ENCODE peak calls at places on chromosomes 5 and 9, in nine cellular contexts. W is adrenal gland, A is uterus, L is A549, M is K562, I is HCT116, S is right lobe of liver, T is heart left ventricle, R is suprapubic skin. G is an unnamed sample.

GRCh38 chr5:27130587-27130986 is 92.2 kb upstream of the CDH9 start:
- DNase-seq in W (no peak), A (no peak), L (no peak), M (no peak), I (no peak), S (no peak), T (no peak), R (no peak), G (no peak)

GRCh38 chr5:133052317-133053175 is 733 bp downstream of the HSPA4 start:
- DNase-seq in W (peak), A (peak), L (peak), M (peak), I (no peak), S (peak), T (peak), R (peak), G (peak)

GRCh38 chr5:136034492-136034891 is 5.7 kb downstream of the TGFBI start:
- DNase-seq in W (no peak), A (no peak), L (no peak), M (no peak), I (no peak), S (no peak), T (no peak), R (no peak), G (peak)

GRCh38 chr9:76985581-76985980 is 33.9 kb upstream of the FOXB2 start:
- DNase-seq in W (no peak), A (no peak), L (no peak), M (no peak), I (no peak), S (no peak), T (no peak), R (no peak), G (no peak)

GRCh38 chr9:114409103-114409780 is 21.5 kb upstream of the AKNA start:
- DNase-seq in W (peak), A (no peak), L (peak), M (no peak), I (no peak), S (no peak), T (no peak), R (no peak), G (no peak)

GRCh38 chr9:69054989-69055388 is 19.4 kb downstream of the FXN start:
- DNase-seq in W (no peak), A (no peak), L (no peak), M (no peak), I (no peak), S (no peak), T (no peak), R (no peak), G (no peak)

GRCh38 chr5:74954919-74955318 is 88.7 kb upstream of the FAM169A start:
- DNase-seq in W (no peak), A (no peak), L (no peak), M (no peak), I (no peak), S (no peak), T (no peak), R (no peak), G (no peak)

GRCh38 chr5:180799194-180799593 is 3.4 kb downstream of the MGAT1 start:
- DNase-seq in W (no peak), A (no peak), L (peak), M (no peak), I (no peak), S (no peak), T (no peak), R (no peak), G (no peak)

GRCh38 chr9:110936719-110937452 is 101.4 kb downstream of the LPAR1 start:
- DNase-seq in W (no peak), A (no peak), L (no peak), M (no peak), I (no peak), S (no peak), T (no peak), R (no peak), G (no peak)

GRCh38 chr5:168168978-168169696 is 122.3 kb upstream of the WWC1 start:
- DNase-seq in W (no peak), A (no peak), L (no peak), M (no peak), I (no peak), S (no peak), T (peak), R (no peak), G (no peak)

GRCh38 chr5:54860321-54860720 is 125.1 kb downstream of the ESM1 start:
- DNase-seq in W (no peak), A (no peak), L (no peak), M (no peak), I (no peak), S (no peak), T (no peak), R (no peak), G (no peak)

GRCh38 chr9:28318515-28318914 is 745.2 kb upstream of the C9orf72 start:
- DNase-seq in W (no peak), A (no peak), L (no peak), M (no peak), I (no peak), S (no peak), T (no peak), R (no peak), G (no peak)

GRCh38 chr9:136316271-136316751 is 11.0 kb upstream of the GPSM1 start:
- DNase-seq in W (no peak), A (no peak), L (no peak), M (no peak), I (no peak), S (no peak), T (no peak), R (no peak), G (no peak)

GRCh38 chr9:98192503-98193335 is at the start of gene CORO2A:
- DNase-seq in W (peak), A (peak), L (peak), M (peak), I (peak), S (peak), T (peak), R (no peak), G (peak)

GRCh38 chr5:90843443-90843842 is 284.8 kb downstream of the ADGRV1 start:
- DNase-seq in W (no peak), A (no peak), L (no peak), M (no peak), I (no peak), S (no peak), T (no peak), R (no peak), G (no peak)

GRCh38 chr9:131282688-131283422 is 6.5 kb upstream of the FAM78A start:
- DNase-seq in W (no peak), A (no peak), L (no peak), M (no peak), I (no peak), S (no peak), T (peak), R (no peak), G (no peak)

GRCh38 chr9:122835313-122835731 is 6.9 kb upstream of the PDCL start:
- DNase-seq in W (no peak), A (no peak), L (no peak), M (peak), I (no peak), S (no peak), T (no peak), R (no peak), G (no peak)

GRCh38 chr5:68319316-68320093 is 103.9 kb downstream of the PIK3R1 start:
- DNase-seq in W (peak), A (no peak), L (peak), M (no peak), I (no peak), S (no peak), T (no peak), R (no peak), G (no peak)

GRCh38 chr5:19771174-19771835 is 216.7 kb downstream of the CDH18 start:
- DNase-seq in W (no peak), A (no peak), L (no peak), M (no peak), I (no peak), S (no peak), T (no peak), R (no peak), G (no peak)

GRCh38 chr9:106862946-106863740 is at the start of gene ZNF462:
- DNase-seq in W (peak), A (peak), L (peak), M (no peak), I (no peak), S (peak), T (peak), R (no peak), G (no peak)

GRCh38 chr5:108115673-108116072 is 266.2 kb downstream of the FBXL17 start:
- DNase-seq in W (no peak), A (no peak), L (no peak), M (no peak), I (no peak), S (no peak), T (no peak), R (no peak), G (no peak)

GRCh38 chr5:91150189-91150588 is 232.9 kb downstream of the ARRDC3 start:
- DNase-seq in W (no peak), A (no peak), L (peak), M (no peak), I (peak), S (no peak), T (no peak), R (no peak), G (no peak)

GRCh38 chr5:111075520-111075919 is 4.0 kb downstream of the TSLP start:
- DNase-seq in W (no peak), A (no peak), L (no peak), M (no peak), I (peak), S (no peak), T (no peak), R (no peak), G (no peak)

GRCh38 chr5:38445374-38446028 is 110.9 kb downstream of the LIFR start:
- DNase-seq in W (peak), A (peak), L (no peak), M (no peak), I (no peak), S (no peak), T (peak), R (no peak), G (no peak)

GRCh38 chr5:157148734-157149615 is 6.3 kb upstream of the MED7 start:
- DNase-seq in W (peak), A (peak), L (peak), M (peak), I (peak), S (no peak), T (peak), R (no peak), G (no peak)

GRCh38 chr5:178113141-178113787 is at the start of gene N4BP3:
- DNase-seq in W (peak), A (no peak), L (peak), M (peak), I (peak), S (peak), T (peak), R (peak), G (peak)

GRCh38 chr9:38047301-38048251 is 21.5 kb downstream of the SHB start:
- DNase-seq in W (peak), A (no peak), L (peak), M (peak), I (peak), S (peak), T (peak), R (no peak), G (no peak)

GRCh38 chr9:130994135-130994534 is 14.8 kb upstream of the LAMC3 start:
- DNase-seq in W (no peak), A (no peak), L (no peak), M (no peak), I (no peak), S (no peak), T (no peak), R (no peak), G (no peak)

GRCh38 chr5:176405656-176406435 is 10.5 kb downstream of the CLTB start:
- DNase-seq in W (no peak), A (no peak), L (peak), M (no peak), I (no peak), S (no peak), T (no peak), R (peak), G (peak)

GRCh38 chr9:126999315-127000068 is 84.9 kb downstream of the RALGPS1 start:
- DNase-seq in W (no peak), A (no peak), L (no peak), M (no peak), I (no peak), S (no peak), T (no peak), R (no peak), G (no peak)
- H3K4me3 ChIP-seq in W (no peak), A (no peak), L (no peak), M (no peak), I (no peak), S (no peak), T (no peak), R (no peak), G (no peak)

GRCh38 chr9:94786586-94786985 is 60.1 kb downstream of the AOPEP start:
- DNase-seq in W (no peak), A (no peak), L (no peak), M (no peak), I (no peak), S (no peak), T (no peak), R (no peak), G (no peak)
- H3K27ac ChIP-seq in W (no peak), A (no peak), L (peak), M (no peak), I (no peak), S (no peak), T (no peak), R (peak), G (no peak)

DNA sequence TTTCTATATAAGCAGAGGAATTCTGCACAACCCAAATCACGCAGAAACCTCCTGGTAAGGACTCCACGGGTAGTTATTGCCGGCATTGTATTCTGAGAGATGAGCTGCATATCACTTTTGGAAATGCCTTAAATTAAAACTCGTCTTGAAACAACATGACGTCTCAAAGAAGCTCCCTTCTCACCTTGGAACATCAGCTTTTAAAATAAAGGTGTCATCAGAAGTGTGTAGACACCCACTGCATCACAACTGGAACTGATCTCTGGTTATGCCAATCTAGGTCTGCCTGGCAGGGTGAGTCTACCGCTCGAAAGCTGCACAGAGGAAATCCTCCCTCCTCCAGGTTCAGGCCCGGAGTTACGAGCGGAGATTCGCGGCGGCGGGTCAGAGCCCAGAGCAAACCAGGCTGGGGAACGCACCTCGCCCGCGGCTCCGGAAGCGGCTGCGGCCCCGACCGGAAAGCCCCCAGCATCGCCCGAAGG is 974 bp upstream of the SLC12A2 start:
- DNase-seq in W (no peak), A (no peak), L (no peak), M (no peak), I (peak), S (no peak), T (no peak), R (no peak), G (no peak)
- TF ChIP-seq POLR2A in W (peak), A (no peak), L (no peak), M (no peak), I (no peak), S (no peak), T (peak), R (no peak), G (no peak)

DNA sequence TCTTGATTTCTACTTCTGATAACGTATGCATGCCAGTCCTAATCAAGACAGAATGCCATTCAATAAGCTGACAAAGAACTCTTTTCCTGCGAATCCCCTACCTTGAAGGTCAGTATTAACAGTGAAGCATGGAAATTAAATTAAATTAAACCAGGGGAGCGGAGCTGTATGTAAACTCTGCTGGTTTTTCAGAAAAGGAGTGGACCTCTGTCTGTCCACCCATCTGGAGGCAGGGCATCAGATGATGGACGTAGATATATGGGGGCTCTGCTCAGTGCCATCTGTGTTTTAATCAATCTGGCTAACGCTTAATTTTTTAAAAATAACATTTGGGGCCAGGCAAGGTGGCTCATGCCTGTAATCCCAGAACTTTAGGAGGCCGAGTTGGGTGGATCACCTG is 101.9 kb downstream of the ROR2 start:
- DNase-seq in W (peak), A (no peak), L (no peak), M (no peak), I (no peak), S (no peak), T (no peak), R (no peak), G (no peak)
- H3K4me3 ChIP-seq in W (no peak), A (no peak), L (no peak), M (no peak), I (no peak), S (no peak), T (no peak), R (no peak), G (no peak)

G was measured in spleen.